ENCODE peak calls at places on chromosomes 11 and 22, in five cellular contexts. B, F, K, J and U are unnamed samples.

GRCh38 chr22:44848296-44848741 is 95.9 kb downstream of the ARHGAP8 start:
- DNase-seq in B (no peak), F (no peak), K (no peak), J (no peak), U (no peak)

GRCh38 chr11:126146454-126147192 is 64.8 kb downstream of the RPUSD4 start:
- DNase-seq in B (no peak), F (no peak), K (no peak), J (no peak), U (peak)

GRCh38 chr11:61555051-61555969 is 25.6 kb downstream of the SYT7 start:
- DNase-seq in B (peak), F (no peak), K (no peak), J (no peak), U (no peak)

GRCh38 chr11:7688238-7688826 is 15.0 kb upstream of the CYB5R2 start:
- DNase-seq in B (peak), F (peak), K (peak), J (peak), U (no peak)

GRCh38 chr11:66221726-66222236 is 46.7 kb upstream of the RAB1B start:
- DNase-seq in B (no peak), F (no peak), K (no peak), J (peak), U (no peak)

GRCh38 chr11:113278925-113279324 is 35.5 kb upstream of the TTC12 start:
- DNase-seq in B (no peak), F (no peak), K (no peak), J (no peak), U (no peak)

GRCh38 chr22:20159088-20159487 is 8.2 kb upstream of the CCDC188 start:
- DNase-seq in B (no peak), F (no peak), K (no peak), J (no peak), U (no peak)

GRCh38 chr22:36745301-36745995 is 30.5 kb downstream of the IFT27 start:
- DNase-seq in B (no peak), F (no peak), K (no peak), J (no peak), U (no peak)

GRCh38 chr22:31036671-31037550 is 44.2 kb upstream of the SMTN start:
- DNase-seq in B (no peak), F (peak), K (no peak), J (peak), U (no peak)

GRCh38 chr11:63537293-63538101 is 889 bp downstream of the PLAAT4 start:
- DNase-seq in B (no peak), F (no peak), K (no peak), J (peak), U (peak)

GRCh38 chr11:78110351-78110750 is 29.1 kb downstream of the ALG8 start:
- DNase-seq in B (no peak), F (no peak), K (no peak), J (no peak), U (no peak)

GRCh38 chr11:97364047-97364446 is 974.2 kb downstream of the JRKL start:
- DNase-seq in B (no peak), F (no peak), K (no peak), J (peak), U (no peak)